ENCODE peak calls at places on chromosome 15, in seven cellular contexts. L is Daoy, S is endothelial cell, I is pancreas, U is naive B cell, F is suprapubic skin, O is PC-9. P is an unnamed sample.

GRCh38 chr15:92807971-92808571 is 92.1 kb upstream of the CHD2 start:
- DNase-seq in S (no peak), F (peak; percentile 70), L (no peak), U (no peak), O (no peak), I (no peak), P (no peak)

GRCh38 chr15:98518823-98519561 is 129.3 kb upstream of the IGF1R start:
- DNase-seq in I (peak; percentile 54), O (peak; percentile 47), F (no peak), S (peak; percentile 47), U (peak; percentile 45), L (peak; percentile 74), P (peak; percentile 27)

GRCh38 chr15:31325432-31325975 is 1.1 kb upstream of the KLF13 start:
- DNase-seq in S (peak; percentile 36), O (no peak), U (peak; percentile 61), L (no peak), F (peak; percentile 90), I (peak; percentile 68), P (no peak)

GRCh38 chr15:39573844-39574243 is 7.0 kb upstream of the THBS1 start:
- DNase-seq in U (no peak), F (no peak), S (no peak), L (no peak), I (no peak), O (no peak), P (no peak)

GRCh38 chr15:22887157-22887951 is 48.9 kb downstream of the NIPA2 start:
- DNase-seq in U (no peak), L (peak; percentile 56), O (no peak), F (peak; percentile 76), I (no peak), S (no peak), P (no peak)

GRCh38 chr15:83163032-83163431 is 44.6 kb downstream of the HDGFL3 start:
- DNase-seq in U (no peak), S (no peak), O (no peak), F (no peak), I (no peak), L (no peak), P (no peak)

GRCh38 chr15:39774688-39775267 is 7.9 kb downstream of the FSIP1 start:
- DNase-seq in U (peak; percentile 18), F (no peak), L (no peak), I (no peak), S (no peak), O (no peak), P (no peak)

GRCh38 chr15:58063612-58064011 is 1.9 kb downstream of the ALDH1A2 start:
- DNase-seq in L (no peak), S (no peak), I (no peak), F (no peak), O (no peak), U (no peak), P (no peak)

GRCh38 chr15:78050851-78051250 is 26.7 kb downstream of the TBC1D2B start:
- DNase-seq in S (no peak), L (no peak), U (no peak), F (no peak), O (no peak), I (no peak), P (no peak)

GRCh38 chr15:85723960-85724945 is 70.5 kb downstream of the KLHL25 start:
- DNase-seq in U (no peak), I (no peak), L (no peak), S (no peak), F (no peak), O (no peak), P (no peak)

GRCh38 chr15:50506121-50506520 is 40.3 kb downstream of the USP50 start:
- DNase-seq in S (peak; percentile 17), U (no peak), I (no peak), F (no peak), O (no peak), L (no peak), P (no peak)

GRCh38 chr15:28899061-28899738 is 13.4 kb downstream of the APBA2 start:
- DNase-seq in L (no peak), F (no peak), I (no peak), O (no peak), S (no peak), U (no peak), P (no peak)

GRCh38 chr15:42068601-42069000 is 25.8 kb downstream of the PLA2G4D start:
- DNase-seq in L (no peak), I (no peak), S (no peak), U (no peak), O (no peak), F (peak; percentile 52), P (no peak)

GRCh38 chr15:47523669-47524068 is 193.6 kb upstream of the SEMA6D start:
- DNase-seq in F (no peak), S (no peak), I (no peak), L (peak; percentile 36), O (no peak), U (no peak), P (no peak)

GRCh38 chr15:41955807-41956525 is 16.4 kb downstream of the EHD4 start:
- DNase-seq in O (no peak), F (peak; percentile 44), S (no peak), L (no peak), I (peak; percentile 55), U (no peak), P (no peak)

GRCh38 chr15:60605879-60606304 is 127.0 kb upstream of the ICE2 start:
- DNase-seq in I (no peak), O (no peak), S (peak; percentile 40), F (no peak), L (peak; percentile 58), U (no peak), P (no peak)

GRCh38 chr15:42457445-42458442 is 33.2 kb downstream of the ZNF106 start:
- DNase-seq in S (peak; percentile 26), O (no peak), L (peak; percentile 76), I (peak; percentile 54), U (peak; percentile 6), F (peak; percentile 78), P (no peak)

GRCh38 chr15:77037475-77038209 is 33.3 kb downstream of the TSPAN3 start:
- DNase-seq in O (no peak), F (peak; percentile 56), L (no peak), I (peak; percentile 12), S (peak; percentile 5), U (no peak), P (no peak)

GRCh38 chr15:91522609-91523332 is 330.7 kb upstream of the SLCO3A1 start:
- DNase-seq in F (no peak), L (peak; percentile 59), O (no peak), I (no peak), U (no peak), S (no peak), P (no peak)

GRCh38 chr15:73518180-73518862 is 75.4 kb downstream of the REC114 start:
- DNase-seq in I (no peak), S (no peak), U (no peak), F (no peak), L (peak; percentile 1), O (no peak), P (no peak)

GRCh38 chr15:68679961-68680371 is 101.2 kb downstream of the CORO2B start:
- DNase-seq in O (no peak), I (no peak), F (no peak), S (no peak), L (no peak), U (no peak), P (no peak)

GRCh38 chr15:36844453-36845094 is 255.8 kb downstream of the MEIS2 start:
- DNase-seq in F (no peak), U (no peak), I (no peak), S (no peak), L (no peak), O (no peak), P (no peak)

GRCh38 chr15:101437209-101437608 is 52.3 kb downstream of the PCSK6 start:
- DNase-seq in O (no peak), F (no peak), I (no peak), S (no peak), U (no peak), L (peak; percentile 94), P (no peak)

GRCh38 chr15:29530966-29531365 is 261.3 kb upstream of the NSMCE3 start:
- DNase-seq in O (no peak), I (no peak), S (no peak), L (no peak), F (no peak), U (no peak), P (no peak)

GRCh38 chr15:97870771-97871170 is 89.7 kb upstream of the ARRDC4 start:
- DNase-seq in S (no peak), F (no peak), U (no peak), O (no peak), L (no peak), I (no peak), P (no peak)

GRCh38 chr15:29570931-29571727 is 251.1 kb downstream of the TJP1 start:
- DNase-seq in O (no peak), F (no peak), L (peak; percentile 65), I (peak; percentile 44), U (no peak), S (peak; percentile 62), P (no peak)

GRCh38 chr15:90035095-90035834 is 34.1 kb downstream of the ZNF710 start:
- DNase-seq in L (peak; percentile 44), O (peak; percentile 88), U (no peak), I (peak; percentile 61), F (peak; percentile 77), S (no peak), P (no peak)

GRCh38 chr15:38878946-38879345 is 314.3 kb upstream of the RASGRP1 start:
- DNase-seq in L (peak; percentile 44), O (peak; percentile 8), S (no peak), I (no peak), U (no peak), F (no peak), P (no peak)

GRCh38 chr15:93209690-93210425 is 120.8 kb upstream of the RGMA start:
- DNase-seq in I (no peak), S (no peak), F (no peak), O (no peak), L (peak; percentile 52), U (no peak), P (peak; percentile 54)

GRCh38 chr15:41727143-41727542 is 47.1 kb upstream of the MAPKBP1 start:
- DNase-seq in U (no peak), F (no peak), S (no peak), I (no peak), O (no peak), L (no peak), P (no peak)

GRCh38 chr15:63480441-63480821 is 24.0 kb upstream of the USP3 start:
- DNase-seq in O (no peak), I (no peak), U (no peak), L (no peak), S (no peak), F (no peak), P (no peak)

P was measured in epithelial cell of prostate.